ENCODE peak calls at places on chromosome 10, in six cellular contexts. G is neuronal stem cell, H is IMR-90, D is mesendoderm, C is trophoblast cell, Z is mesenchymal stem cell. T is an unnamed sample.

GRCh38 chr10:86969421-86970041 is 1.2 kb downstream of the ADIRF start:
- DNase-seq in G (no peak), H (peak), D (no peak), C (no peak), Z (peak), T (no peak)

GRCh38 chr10:117544729-117545140 is 2.2 kb downstream of the EMX2 start:
- DNase-seq in G (no peak), H (no peak), D (peak), C (no peak), Z (no peak), T (peak)

GRCh38 chr10:114340816-114341215 is 63.5 kb downstream of the AFAP1L2 start:
- DNase-seq in G (no peak), H (no peak), D (no peak), C (no peak), Z (no peak), T (no peak)

GRCh38 chr10:35232509-35232908 is 103.8 kb upstream of the CCNY start:
- DNase-seq in G (no peak), H (no peak), D (no peak), C (no peak), Z (no peak), T (no peak)

GRCh38 chr10:19302117-19302516 is 253.5 kb downstream of the MALRD1 start:
- DNase-seq in G (no peak), H (peak), D (no peak), C (no peak), Z (no peak), T (no peak)

GRCh38 chr10:29734980-29735627 is 100.3 kb upstream of the SVIL start:
- DNase-seq in G (peak), H (no peak), D (peak), C (peak), Z (peak), T (peak)

GRCh38 chr10:36602374-36602773 is 523.0 kb upstream of the ANKRD30A start:
- DNase-seq in G (no peak), H (peak), D (no peak), C (no peak), Z (peak), T (no peak)

GRCh38 chr10:119608316-119609155 is 11.8 kb upstream of the TIAL1 start:
- DNase-seq in G (no peak), H (peak), D (peak), C (peak), Z (peak), T (peak)

GRCh38 chr10:118045842-118046490 is 775 bp downstream of the RAB11FIP2 start:
- DNase-seq in G (no peak), H (peak), D (peak), C (peak), Z (peak), T (no peak)

GRCh38 chr10:61280303-61280702 is 172.9 kb downstream of the TMEM26 start:
- DNase-seq in G (no peak), H (peak), D (peak), C (no peak), Z (peak), T (no peak)

GRCh38 chr10:45144666-45145065 is 143.9 kb downstream of the ZNF22 start:
- DNase-seq in G (no peak), H (no peak), D (no peak), C (no peak), Z (no peak), T (no peak)

GRCh38 chr10:131849591-131850489 is 51.0 kb upstream of the PPP2R2D start:
- DNase-seq in G (no peak), H (no peak), D (no peak), C (no peak), Z (no peak), T (peak)

GRCh38 chr10:101495324-101495925 is 92.6 kb downstream of the POLL start:
- DNase-seq in G (no peak), H (peak), D (peak), C (no peak), Z (peak), T (no peak)

GRCh38 chr10:20624642-20625041 is 272.5 kb downstream of the NEBL start:
- DNase-seq in G (no peak), H (no peak), D (no peak), C (no peak), Z (peak), T (no peak)

GRCh38 chr10:104680467-104681401 is 39.6 kb downstream of the SORCS3 start:
- DNase-seq in G (peak), H (no peak), D (peak), C (no peak), Z (no peak), T (peak)

GRCh38 chr10:77081411-77082010 is 556.1 kb downstream of the KCNMA1 start:
- DNase-seq in G (no peak), H (no peak), D (no peak), C (no peak), Z (no peak), T (no peak)

GRCh38 chr10:5665380-5666323 is 743 bp downstream of the ASB13 start:
- DNase-seq in G (no peak), H (no peak), D (no peak), C (no peak), Z (peak), T (no peak)

GRCh38 chr10:35359056-35359455 is 22.7 kb downstream of the CCNY start:
- DNase-seq in G (no peak), H (no peak), D (no peak), C (no peak), Z (peak), T (no peak)

GRCh38 chr10:129877773-129878371 is 86.2 kb downstream of the EBF3 start:
- DNase-seq in G (no peak), H (no peak), D (peak), C (no peak), Z (no peak), T (peak)

GRCh38 chr10:101062231-101063161 is 707 bp downstream of the KAZALD1 start:
- DNase-seq in G (peak), H (peak), D (peak), C (peak), Z (peak), T (peak)

GRCh38 chr10:132308588-132309451 is 1.1 kb upstream of the STK32C start:
- DNase-seq in G (no peak), H (no peak), D (peak), C (no peak), Z (no peak), T (peak)

GRCh38 chr10:3803295-3803883 is 18.4 kb upstream of the KLF6 start:
- DNase-seq in G (no peak), H (peak), D (peak), C (peak), Z (peak), T (no peak)

GRCh38 chr10:130743751-130744191 is 567.8 kb downstream of the TCERG1L start:
- DNase-seq in G (no peak), H (no peak), D (no peak), C (no peak), Z (no peak), T (no peak)

GRCh38 chr10:119651514-119652327 is 541 bp downstream of the BAG3 start:
- DNase-seq in G (peak), H (no peak), D (no peak), C (no peak), Z (no peak), T (peak)

GRCh38 chr10:3761111-3761686 is 23.8 kb downstream of the KLF6 start:
- DNase-seq in G (no peak), H (peak), D (no peak), C (no peak), Z (peak), T (no peak)

GRCh38 chr10:132264966-132265877 is 42.5 kb downstream of the STK32C start:
- DNase-seq in G (no peak), H (peak), D (no peak), C (no peak), Z (no peak), T (no peak)

GRCh38 chr10:123272171-123272570 is 118.0 kb downstream of the BUB3 start:
- DNase-seq in G (no peak), H (no peak), D (peak), C (no peak), Z (no peak), T (no peak)

GRCh38 chr10:103895458-103896186 is 22.4 kb downstream of the STN1 start:
- DNase-seq in G (no peak), H (peak), D (no peak), C (no peak), Z (peak), T (no peak)

GRCh38 chr10:79286318-79286951 is 60.8 kb upstream of the PPIF start:
- DNase-seq in G (no peak), H (peak), D (no peak), C (peak), Z (peak), T (no peak)

GRCh38 chr10:46523881-46524470 is 32.5 kb downstream of the GPRIN2 start:
- DNase-seq in G (no peak), H (peak), D (no peak), C (no peak), Z (peak), T (no peak)

GRCh38 chr10:71502221-71502620 is 105.5 kb downstream of the CDH23 start:
- DNase-seq in G (no peak), H (no peak), D (no peak), C (no peak), Z (no peak), T (no peak)

GRCh38 chr10:119348516-119349240 is 141.3 kb downstream of the GRK5 start:
- DNase-seq in G (no peak), H (peak), D (no peak), C (no peak), Z (no peak), T (no peak)

GRCh38 chr10:60291354-60291930 is 98.2 kb downstream of the ANK3 start:
- DNase-seq in G (no peak), H (no peak), D (no peak), C (no peak), Z (peak), T (no peak)

GRCh38 chr10:109105725-109106124 is 817.6 kb downstream of the XPNPEP1 start:
- DNase-seq in G (no peak), H (no peak), D (no peak), C (no peak), Z (no peak), T (no peak)

GRCh38 chr10:83943920-83944319 is 195.4 kb upstream of the GHITM start:
- DNase-seq in G (no peak), H (no peak), D (no peak), C (no peak), Z (no peak), T (no peak)

GRCh38 chr10:13840036-13840435 is 253.3 kb downstream of the PRPF18 start:
- DNase-seq in G (no peak), H (no peak), D (peak), C (peak), Z (peak), T (no peak)

GRCh38 chr10:13842119-13842518 is 255.4 kb downstream of the PRPF18 start:
- DNase-seq in G (no peak), H (no peak), D (no peak), C (no peak), Z (no peak), T (no peak)

GRCh38 chr10:13839030-13839429 is 252.3 kb downstream of the PRPF18 start:
- DNase-seq in G (no peak), H (no peak), D (no peak), C (no peak), Z (no peak), T (no peak)

GRCh38 chr10:13837966-13838365 is 251.2 kb downstream of the PRPF18 start:
- DNase-seq in G (no peak), H (no peak), D (no peak), C (no peak), Z (no peak), T (no peak)

DNA sequence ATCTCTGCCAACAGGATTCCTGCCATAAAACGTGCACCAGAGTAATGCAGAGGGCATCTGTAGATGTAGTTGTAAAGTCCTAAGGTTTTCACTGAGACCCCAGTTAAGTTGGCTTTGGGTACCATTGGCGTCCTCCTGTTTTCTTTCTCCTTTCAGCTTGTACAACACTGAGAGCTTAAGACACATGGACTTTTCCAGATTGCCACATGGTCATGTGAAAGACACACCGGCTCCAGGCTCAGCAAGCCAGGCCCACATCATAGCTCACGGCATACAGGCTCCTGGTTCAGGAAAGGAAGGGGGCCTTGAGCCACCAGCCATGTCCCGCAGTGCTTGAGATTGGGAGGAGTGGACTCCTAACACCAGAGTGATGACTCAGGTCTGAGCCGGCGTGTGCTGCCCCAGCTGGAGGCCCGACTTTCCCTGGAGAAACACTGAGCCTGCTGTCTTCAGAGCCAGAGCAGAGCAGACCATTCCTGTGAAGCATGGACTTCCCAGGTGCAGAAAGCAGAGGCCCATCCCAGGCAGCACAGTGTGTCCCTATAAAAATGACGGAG is 252.7 kb downstream of the PRPF18 start:
- DNase-seq in G (no peak), H (peak), D (peak), C (peak), Z (peak), T (no peak)
- H3K4ac ChIP-seq in G (no peak), H (peak), D (no peak), C (no peak), Z (peak), T (no peak)

GRCh38 chr10:96309631-96310358 is 5.6 kb downstream of the DNTT start:
- DNase-seq in G (peak), H (no peak), D (peak), C (no peak), Z (no peak), T (peak)
- H2BK5ac ChIP-seq in G (no peak), H (no peak), D (no peak), C (no peak), Z (no peak), T (peak)

GRCh38 chr10:986881-987634 is 1.2 kb upstream of the GTPBP4 start:
- DNase-seq in G (no peak), H (peak), D (peak), C (peak), Z (peak), T (no peak)
- H2AK5ac ChIP-seq in G (no peak), H (peak), D (no peak), C (no peak), Z (no peak), T (no peak)

GRCh38 chr10:69863580-69863979 is 61.9 kb downstream of the COL13A1 start:
- DNase-seq in G (no peak), H (peak), D (no peak), C (no peak), Z (peak), T (no peak)

GRCh38 chr10:69864321-69864720 is 62.6 kb downstream of the COL13A1 start:
- DNase-seq in G (no peak), H (peak), D (no peak), C (no peak), Z (peak), T (no peak)

GRCh38 chr10:69862882-69863530 is 61.3 kb downstream of the COL13A1 start:
- DNase-seq in G (no peak), H (no peak), D (no peak), C (no peak), Z (no peak), T (no peak)

GRCh38 chr10:69860290-69860689 is 58.6 kb downstream of the COL13A1 start:
- DNase-seq in G (no peak), H (no peak), D (no peak), C (no peak), Z (no peak), T (no peak)

DNA sequence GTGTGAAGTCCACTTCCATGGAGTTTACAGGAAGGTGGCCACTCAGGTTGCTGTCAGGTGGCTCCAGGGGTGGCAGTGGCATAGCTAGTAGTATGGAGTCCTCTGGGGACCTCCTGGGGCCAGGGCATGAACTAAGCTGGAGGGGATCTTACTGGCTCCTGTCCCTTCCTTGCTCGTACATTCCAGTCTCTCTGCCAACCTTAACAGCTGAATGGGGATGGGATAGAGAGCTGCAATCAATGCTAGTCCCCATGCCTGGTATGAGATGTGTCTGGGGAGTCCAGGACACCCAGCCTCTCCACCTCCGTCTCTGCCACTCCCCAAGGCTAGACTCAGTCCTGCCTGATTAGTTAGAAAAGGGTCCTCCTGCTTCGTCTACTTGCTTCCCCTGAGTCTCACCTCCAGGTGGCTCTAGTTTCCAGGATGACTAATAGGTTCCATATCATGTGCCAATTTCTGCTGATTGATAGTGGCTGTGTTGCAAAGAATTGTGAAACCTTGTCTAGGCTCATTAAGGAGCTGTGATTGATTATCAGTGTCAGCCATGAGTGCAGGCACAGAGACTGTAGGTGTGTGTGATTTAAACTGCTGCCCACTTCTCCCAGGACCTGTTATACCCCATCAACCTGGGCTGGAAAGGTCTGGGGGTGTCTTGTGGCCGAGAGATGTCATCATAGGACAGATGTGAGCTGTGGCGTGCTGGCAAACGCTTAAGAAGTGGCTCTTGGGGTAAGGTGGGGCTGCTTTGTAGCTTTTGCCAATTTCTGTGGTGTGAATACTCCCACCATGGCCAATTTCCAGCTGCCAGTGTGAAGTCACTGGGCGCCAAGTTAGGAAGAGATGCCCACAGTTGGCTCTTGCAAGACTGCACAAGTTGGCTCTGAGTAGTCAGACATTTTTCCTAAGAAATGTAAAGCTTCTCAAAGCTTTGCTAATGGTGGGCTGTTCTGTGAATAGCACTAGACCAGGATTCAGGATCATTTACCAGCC is 59.8 kb downstream of the COL13A1 start:
- DNase-seq in G (no peak), H (peak), D (peak), C (no peak), Z (peak), T (no peak)
- H3K4ac ChIP-seq in G (no peak), H (peak), D (no peak), C (no peak), Z (no peak), T (no peak)

DNA sequence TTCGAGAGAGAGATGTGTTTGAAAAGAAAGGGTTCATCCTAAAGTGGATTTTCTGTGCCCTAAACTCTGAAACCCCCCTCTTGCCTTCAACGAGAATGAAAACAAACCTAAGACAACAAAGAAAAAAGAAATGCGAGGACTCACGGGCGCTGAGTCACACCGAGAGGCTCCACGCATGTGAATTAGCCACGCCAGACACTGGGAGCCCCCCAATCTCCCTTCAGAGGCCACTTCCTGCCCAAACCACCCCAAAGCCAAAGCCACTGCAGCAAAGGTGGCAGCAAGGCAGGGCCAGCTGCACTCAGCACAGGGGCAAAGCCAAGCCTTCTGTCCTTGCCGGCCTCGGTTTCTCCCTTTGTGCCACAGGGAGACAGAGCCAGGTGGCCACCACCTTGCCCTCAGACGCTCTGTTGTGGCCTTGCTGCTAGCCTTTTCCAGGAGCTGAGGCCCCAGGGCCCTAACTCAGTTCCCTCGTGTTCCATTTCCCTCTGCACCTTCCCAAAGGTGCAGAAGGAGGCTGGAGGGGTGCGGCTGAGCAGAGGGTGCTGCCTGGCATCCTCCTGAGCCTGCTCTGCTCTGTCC is 93.3 kb downstream of the FAM53B start:
- DNase-seq in G (no peak), H (no peak), D (no peak), C (no peak), Z (no peak), T (no peak)
- H2BK5ac ChIP-seq in G (peak), H (no peak), D (no peak), C (no peak), Z (no peak), T (no peak)

DNA sequence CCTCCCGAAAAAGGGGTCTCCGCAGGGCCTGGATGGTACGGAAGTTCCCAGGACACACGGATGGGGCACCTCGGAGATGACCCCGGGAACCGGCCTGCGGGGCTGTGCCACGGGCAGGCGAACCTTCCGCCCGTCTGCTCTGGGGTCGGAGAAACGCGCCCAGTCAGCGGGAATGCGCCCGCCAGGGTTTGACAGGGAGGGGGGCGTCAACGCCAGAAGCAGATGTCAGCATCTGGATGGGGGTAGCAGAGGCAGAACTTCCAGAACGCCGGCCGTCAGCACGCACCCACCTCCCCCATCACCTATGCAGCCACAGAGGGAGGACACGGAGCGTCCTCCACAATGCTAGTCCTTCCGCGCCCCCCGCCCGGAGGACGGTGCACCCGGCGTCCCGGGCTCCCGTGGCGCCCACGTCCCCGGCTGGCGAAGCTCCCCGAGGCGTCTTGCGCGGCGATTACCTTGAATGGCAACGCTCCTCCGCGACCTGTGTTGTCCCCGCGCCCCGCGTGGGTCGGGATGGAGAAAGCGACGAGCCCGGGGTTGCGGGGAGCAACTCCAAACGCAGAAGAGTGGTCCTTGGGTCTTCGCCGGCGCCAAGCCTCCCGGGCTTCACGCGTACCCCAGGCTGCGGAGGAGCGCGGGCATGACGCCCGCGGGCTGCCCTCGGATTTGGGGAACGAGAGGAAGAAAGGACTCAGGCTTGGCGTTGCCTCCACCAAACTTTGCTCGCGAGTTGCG is 571 bp downstream of the FGFR2 start:
- DNase-seq in G (peak), H (no peak), D (peak), C (no peak), Z (peak), T (no peak)
- H2AK5ac ChIP-seq in G (peak), H (no peak), D (no peak), C (peak), Z (no peak), T (no peak)